ENCODE peak calls at places on chromosomes 3 and 15, in nine cellular contexts. F, N, G, Z, Y, V, H, B and S are unnamed samples.

GRCh38 chr3:108453541-108454057 is 56.8 kb downstream of the MYH15 start:
- DNase-seq in Y (no peak), G (no peak), N (no peak), B (no peak), V (no peak), Z (no peak), H (no peak), F (no peak), S (no peak)

GRCh38 chr3:146469206-146470017 is at the start of gene PLSCR2:
- DNase-seq in Z (peak), H (peak), B (no peak), N (peak), V (peak), Y (no peak), F (no peak), G (peak), S (no peak)

GRCh38 chr3:102450976-102451375 is 16.2 kb downstream of the ZPLD1 start:
- DNase-seq in Y (peak), F (no peak), Z (peak), G (no peak), N (no peak), B (no peak), H (no peak), V (no peak), S (no peak)

GRCh38 chr3:66938338-66938963 is 59.7 kb upstream of the KBTBD8 start:
- DNase-seq in F (peak), N (peak), Z (peak), V (no peak), Y (peak), H (no peak), G (no peak), B (peak), S (peak)

GRCh38 chr15:73175382-73175781 is 123.1 kb downstream of the NEO1 start:
- DNase-seq in V (no peak), F (no peak), Y (no peak), H (no peak), Z (no peak), N (no peak), G (no peak), B (no peak), S (no peak)

GRCh38 chr3:123618076-123618703 is 33.3 kb upstream of the HACD2 start:
- DNase-seq in G (no peak), B (no peak), Y (no peak), F (no peak), H (no peak), N (no peak), V (no peak), Z (no peak), S (no peak)

GRCh38 chr15:63236272-63236671 is 41.1 kb upstream of the APH1B start:
- DNase-seq in G (no peak), V (no peak), N (no peak), B (no peak), Y (peak), F (peak), Z (peak), H (no peak), S (peak)

GRCh38 chr15:36529296-36530011 is 50.0 kb upstream of the CDIN1 start:
- DNase-seq in B (no peak), Z (no peak), Y (no peak), V (no peak), F (peak), G (no peak), H (no peak), N (no peak), S (no peak)

GRCh38 chr3:171186383-171186782 is 159.9 kb upstream of the SLC2A2 start:
- DNase-seq in Y (no peak), N (no peak), V (no peak), Z (peak), G (no peak), H (no peak), B (no peak), F (peak), S (no peak)

GRCh38 chr3:66104535-66104934 is 65.8 kb upstream of the MAGI1 start:
- DNase-seq in Y (no peak), V (no peak), Z (no peak), H (no peak), N (no peak), B (no peak), G (no peak), F (no peak), S (no peak)

GRCh38 chr3:108511490-108511889 is 1.1 kb upstream of the MYH15 start:
- DNase-seq in Y (no peak), H (no peak), N (no peak), G (no peak), F (no peak), Z (peak), B (no peak), V (no peak), S (no peak)

GRCh38 chr3:168162172-168162571 is 66.4 kb upstream of the GOLIM4 start:
- DNase-seq in G (no peak), H (no peak), N (no peak), B (no peak), F (peak), Y (peak), V (no peak), Z (no peak), S (peak)

GRCh38 chr15:96746621-96747155 is 416.2 kb downstream of the NR2F2 start:
- DNase-seq in H (no peak), Y (no peak), V (no peak), G (no peak), Z (no peak), N (no peak), F (no peak), B (no peak), S (no peak)

GRCh38 chr3:66816110-66816761 is 181.9 kb upstream of the KBTBD8 start:
- DNase-seq in Y (peak), H (no peak), Z (peak), V (no peak), B (no peak), F (peak), G (no peak), N (no peak), S (peak)

GRCh38 chr3:15271030-15271429 is 61.4 kb downstream of the SH3BP5 start:
- DNase-seq in V (no peak), F (no peak), G (no peak), H (no peak), N (no peak), B (peak), Z (no peak), Y (no peak), S (no peak)

GRCh38 chr3:38725726-38726410 is 76.4 kb upstream of the SCN5A start:
- DNase-seq in B (no peak), V (no peak), Z (no peak), N (no peak), G (no peak), F (peak), H (peak), Y (no peak), S (peak)

GRCh38 chr15:37698679-37699078 is 235.8 kb upstream of the TMCO5A start:
- DNase-seq in H (no peak), B (no peak), Y (peak), Z (peak), F (peak), V (no peak), G (no peak), N (no peak), S (peak)

GRCh38 chr3:67077656-67078055 is 79.5 kb downstream of the KBTBD8 start:
- DNase-seq in Y (peak), V (no peak), Z (peak), H (no peak), B (no peak), G (no peak), N (no peak), F (peak), S (peak)

GRCh38 chr15:30990036-30990435 is 1.4 kb downstream of the MTMR10 start:
- DNase-seq in G (no peak), N (no peak), Z (no peak), V (no peak), Y (no peak), B (no peak), F (no peak), H (no peak), S (no peak)

GRCh38 chr3:10419637-10420232 is 85.7 kb downstream of the ATP2B2 start:
- DNase-seq in N (no peak), G (no peak), H (no peak), Z (peak), V (no peak), F (no peak), B (no peak), Y (no peak), S (no peak)

GRCh38 chr15:80073197-80073596 is 13.7 kb downstream of the ZFAND6 start:
- DNase-seq in N (no peak), H (no peak), F (no peak), Z (no peak), V (no peak), G (no peak), Y (no peak), B (no peak), S (no peak)
- H3K4me3 ChIP-seq in N (no peak), H (peak), F (peak), Z (peak), V (peak), G (peak), Y (peak), B (peak), S (peak)

DNA sequence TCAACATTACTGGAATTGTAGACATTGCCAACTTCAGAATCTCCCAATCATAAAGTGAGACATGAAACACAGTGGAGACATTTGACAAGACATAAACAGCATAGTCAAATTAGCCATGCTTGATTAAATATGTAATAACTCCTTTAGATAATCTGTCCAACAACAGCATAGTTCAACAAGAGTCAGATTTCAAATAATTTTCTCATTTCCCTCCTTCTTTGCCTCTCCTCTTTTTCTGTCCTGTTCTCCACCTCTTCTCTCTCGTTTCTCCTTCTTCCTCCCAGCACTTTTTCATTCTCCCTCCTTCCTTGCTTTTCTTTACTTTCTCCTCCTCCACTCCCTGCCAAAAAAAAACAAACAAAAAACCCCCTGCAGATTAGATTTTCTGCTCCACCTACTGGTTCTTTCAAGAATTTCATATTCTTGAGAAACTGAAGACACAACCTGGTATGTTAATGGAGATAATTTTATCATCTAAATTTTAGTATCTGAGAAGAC is 20.1 kb downstream of the CPOX start:
- DNase-seq in Y (peak), Z (peak), H (no peak), V (no peak), N (no peak), G (no peak), F (no peak), B (no peak), S (peak)
- H3K4me3 ChIP-seq in Y (no peak), Z (no peak), H (no peak), V (no peak), N (no peak), G (no peak), F (no peak), B (no peak), S (no peak)

GRCh38 chr3:162139841-162140240 is 643.2 kb downstream of the OTOL1 start:
- DNase-seq in N (no peak), Y (no peak), B (no peak), H (no peak), F (no peak), G (no peak), V (no peak), Z (no peak), S (no peak)

GRCh38 chr3:162138509-162138908 is 641.9 kb downstream of the OTOL1 start:
- DNase-seq in H (peak), F (no peak), B (no peak), Y (no peak), V (no peak), G (no peak), Z (no peak), N (no peak), S (no peak)

GRCh38 chr3:162141232-162141631 is 644.6 kb downstream of the OTOL1 start:
- DNase-seq in G (no peak), F (peak), V (no peak), Z (peak), B (no peak), Y (peak), N (no peak), H (no peak), S (peak)

GRCh38 chr3:162142511-162142910 is 645.9 kb downstream of the OTOL1 start:
- DNase-seq in V (no peak), G (no peak), Y (peak), Z (peak), N (no peak), B (no peak), H (no peak), F (peak), S (peak)

DNA sequence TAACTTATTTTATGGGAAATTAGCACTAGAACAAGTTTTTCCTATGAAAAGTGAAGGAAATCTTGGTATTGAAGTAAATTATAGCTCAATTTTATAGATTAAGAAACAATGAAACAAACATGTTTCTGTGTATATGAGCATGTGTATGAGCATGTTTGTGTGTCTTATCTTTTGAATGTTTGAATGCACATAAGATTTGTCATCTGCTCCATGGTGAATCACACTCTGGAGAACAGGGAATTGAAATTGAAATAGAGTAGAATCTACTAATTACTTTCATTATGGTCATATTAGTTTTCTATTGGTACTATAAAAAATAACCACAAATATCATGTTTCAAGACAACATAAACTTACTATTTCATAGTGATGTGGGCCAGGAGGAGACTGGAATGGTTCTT is 646.6 kb downstream of the OTOL1 start:
- DNase-seq in H (no peak), Y (peak), Z (peak), V (no peak), N (no peak), B (no peak), G (no peak), F (no peak), S (no peak)
- H3K4me3 ChIP-seq in H (no peak), Y (no peak), Z (no peak), V (no peak), N (no peak), B (no peak), G (no peak), F (no peak), S (no peak)

GRCh38 chr15:80162059-80162554 is 9.3 kb downstream of the FAH start:
- DNase-seq in N (no peak), F (no peak), H (no peak), B (no peak), Z (no peak), Y (peak), G (no peak), V (no peak), S (peak)

GRCh38 chr15:80163217-80163616 is 10.4 kb downstream of the FAH start:
- DNase-seq in G (no peak), V (no peak), F (no peak), H (no peak), Z (no peak), B (no peak), N (no peak), Y (no peak), S (no peak)

GRCh38 chr15:80159811-80160569 is 7.2 kb downstream of the FAH start:
- DNase-seq in H (no peak), G (no peak), B (no peak), V (no peak), Y (peak), Z (no peak), F (no peak), N (no peak), S (peak)

GRCh38 chr15:80160570-80161156 is 7.9 kb downstream of the FAH start:
- DNase-seq in G (no peak), N (peak), Y (peak), F (peak), Z (peak), H (peak), B (no peak), V (no peak), S (peak)

DNA sequence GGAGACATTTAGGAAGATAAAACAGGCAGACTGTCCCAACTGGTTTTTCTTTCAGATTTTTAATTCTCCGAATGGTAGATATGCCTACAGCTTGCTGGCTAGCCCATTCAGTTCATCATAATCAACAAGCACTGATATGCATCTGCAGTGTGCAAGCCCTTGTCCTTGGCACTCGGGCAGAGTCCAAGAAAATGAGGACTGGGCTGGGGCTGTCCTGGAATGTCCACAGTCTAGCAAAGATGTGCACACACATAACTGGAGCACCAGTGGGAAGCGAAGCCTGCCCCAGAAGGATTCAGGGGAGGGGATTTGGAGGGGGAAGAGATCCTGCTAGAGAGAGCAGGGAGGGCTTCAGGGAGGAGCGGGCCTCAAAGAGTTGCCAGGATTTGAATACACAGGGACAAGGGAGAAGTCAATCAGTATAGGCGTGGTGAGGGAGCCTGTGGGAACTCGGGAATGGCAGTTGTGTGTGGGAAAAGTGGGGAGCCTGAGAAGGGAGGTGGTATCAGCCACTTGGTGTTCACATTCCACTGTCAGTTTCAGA is 8.7 kb downstream of the FAH start:
- DNase-seq in Z (no peak), N (no peak), B (no peak), Y (no peak), V (no peak), G (no peak), H (no peak), F (no peak), S (no peak)
- H3K4me3 ChIP-seq in Z (no peak), N (no peak), B (no peak), Y (no peak), V (no peak), G (no peak), H (no peak), F (no peak), S (no peak)

GRCh38 chr15:74272812-74273211 is 36.7 kb downstream of the CCDC33 start:
- DNase-seq in B (no peak), F (no peak), N (no peak), Z (peak), V (no peak), H (no peak), Y (no peak), G (no peak), S (no peak)

GRCh38 chr15:74269362-74270035 is 33.4 kb downstream of the CCDC33 start:
- DNase-seq in H (no peak), N (no peak), F (no peak), Z (no peak), Y (no peak), G (no peak), B (no peak), V (peak), S (no peak)

GRCh38 chr15:74270155-74270554 is 34.0 kb downstream of the CCDC33 start:
- DNase-seq in B (no peak), Z (no peak), F (no peak), N (no peak), V (peak), H (no peak), G (no peak), Y (no peak), S (no peak)

GRCh38 chr15:74274485-74275038 is 38.4 kb downstream of the CCDC33 start:
- DNase-seq in G (no peak), F (no peak), B (no peak), Z (no peak), H (no peak), Y (no peak), N (no peak), V (no peak), S (no peak)

DNA sequence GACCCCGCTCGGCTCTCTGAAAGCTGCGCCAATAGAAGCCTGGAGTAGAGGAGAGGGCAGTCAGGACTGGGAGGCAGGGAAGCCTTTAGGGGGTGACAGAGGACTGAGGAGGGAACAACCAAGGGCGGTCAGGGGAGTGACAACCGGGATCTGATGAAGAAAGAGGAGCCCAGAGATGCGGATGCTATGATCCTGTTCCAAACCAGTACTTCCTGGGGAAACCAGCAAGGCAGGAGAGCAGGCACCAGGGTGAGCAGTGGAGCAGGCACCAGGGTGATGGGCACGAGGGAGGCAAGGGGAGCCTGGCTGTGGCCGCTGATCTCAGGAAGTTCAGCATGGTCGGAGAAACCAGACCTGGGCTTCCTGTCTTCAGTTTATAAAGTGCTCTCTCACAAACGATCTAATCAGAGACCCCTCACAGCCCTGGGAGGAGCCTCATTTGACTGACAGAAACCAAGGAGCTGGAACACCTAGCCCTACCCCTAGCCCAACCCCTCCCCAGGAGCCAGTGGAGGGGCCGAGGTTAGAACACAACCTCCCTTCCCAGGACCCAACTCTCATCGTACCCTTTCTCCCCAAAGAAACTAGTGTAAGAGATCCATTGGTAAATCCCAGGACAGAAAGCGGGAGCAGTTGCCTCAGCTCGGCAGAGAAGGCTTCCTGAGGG is 34.9 kb downstream of the CCDC33 start:
- DNase-seq in B (no peak), Z (no peak), V (peak), Y (no peak), H (no peak), N (no peak), F (no peak), G (no peak), S (no peak)
- H3K4me3 ChIP-seq in B (no peak), Z (no peak), V (no peak), Y (no peak), H (no peak), N (no peak), F (no peak), G (no peak), S (no peak)

DNA sequence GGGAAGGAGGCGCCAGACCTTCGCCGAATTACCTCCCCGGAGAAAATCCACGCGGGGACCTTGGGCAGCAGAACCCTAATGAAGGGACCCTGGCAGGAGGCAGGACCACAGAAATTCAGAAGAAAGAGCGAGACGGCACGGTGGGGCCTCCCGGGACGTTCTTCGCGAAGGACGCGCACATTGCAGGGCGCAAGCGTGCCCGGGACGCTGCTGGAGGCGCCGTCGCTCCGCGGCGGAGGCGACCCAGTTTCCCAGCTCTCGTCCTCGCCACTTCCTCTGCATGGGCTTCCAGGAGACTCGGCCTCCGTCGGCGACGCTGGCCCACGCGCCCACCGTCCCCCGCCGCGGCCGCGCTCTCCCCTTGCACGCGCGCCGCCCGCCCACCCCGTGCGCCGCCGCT is 31.9 kb upstream of the SMAD3 start:
- DNase-seq in H (no peak), B (no peak), Y (no peak), N (no peak), V (peak), Z (no peak), F (no peak), G (peak), S (no peak)
- H3K4me3 ChIP-seq in H (peak), B (peak), Y (peak), N (peak), V (peak), Z (peak), F (no peak), G (peak), S (no peak)

GRCh38 chr3:175672119-175672689 is 813.1 kb downstream of the NAALADL2 start:
- DNase-seq in H (no peak), N (no peak), B (no peak), Y (peak), F (peak), V (no peak), Z (no peak), G (no peak), S (peak)
- H3K4me3 ChIP-seq in H (peak), N (no peak), B (peak), Y (peak), F (peak), V (peak), Z (no peak), G (peak), S (peak)